ENCODE peak calls at places on chromosome 12, in six cellular contexts. P is PC-9, Z is fibroblast of the aortic adventitia, E is fibroblast of mammary gland, Y is spleen, Q is fibroblast of pulmonary artery. U is an unnamed sample.

GRCh38 chr12:76032043-76032981 is 736 bp upstream of the PHLDA1 start:
- DNase-seq in P (no peak), Z (peak), E (peak), Y (no peak), Q (peak), U (peak)

GRCh38 chr12:75322464-75322863 is 7.7 kb downstream of the CAPS2 start:
- DNase-seq in P (no peak), Z (peak), E (peak), Y (no peak), Q (peak), U (no peak)

GRCh38 chr12:98758331-98758730 is 113.2 kb downstream of the APAF1 start:
- DNase-seq in P (no peak), Z (peak), E (peak), Y (no peak), Q (peak), U (no peak)

GRCh38 chr12:95102916-95103671 is 29.7 kb upstream of the NR2C1 start:
- DNase-seq in P (peak), Z (peak), E (peak), Y (no peak), Q (peak), U (peak)

GRCh38 chr12:46964496-46965098 is 114.8 kb upstream of the PCED1B start:
- DNase-seq in P (peak), Z (peak), E (peak), Y (no peak), Q (peak), U (no peak)

GRCh38 chr12:6952121-6952859 is 1.1 kb downstream of the PTPN6 start:
- DNase-seq in P (no peak), Z (no peak), E (no peak), Y (peak), Q (no peak), U (no peak)

GRCh38 chr12:66813137-66813867 is 134.4 kb upstream of the GRIP1 start:
- DNase-seq in P (no peak), Z (no peak), E (no peak), Y (no peak), Q (no peak), U (no peak)

GRCh38 chr12:2138871-2139308 is 86.1 kb downstream of the CACNA1C start:
- DNase-seq in P (no peak), Z (no peak), E (no peak), Y (no peak), Q (no peak), U (no peak)

GRCh38 chr12:123905319-123905925 is 67.2 kb downstream of the CCDC92 start:
- DNase-seq in P (peak), Z (peak), E (peak), Y (no peak), Q (peak), U (peak)

GRCh38 chr12:124470806-124471205 is 96.6 kb downstream of the NCOR2 start:
- DNase-seq in P (no peak), Z (no peak), E (no peak), Y (no peak), Q (no peak), U (no peak)

GRCh38 chr12:59699408-59700144 is 103.7 kb downstream of the SLC16A7 start:
- DNase-seq in P (no peak), Z (peak), E (peak), Y (no peak), Q (peak), U (peak)

GRCh38 chr12:5309654-5310053 is 122.3 kb upstream of the NTF3 start:
- DNase-seq in P (no peak), Z (peak), E (no peak), Y (no peak), Q (no peak), U (no peak)

GRCh38 chr12:119627686-119628085 is 34.1 kb downstream of the TMEM233 start:
- DNase-seq in P (no peak), Z (no peak), E (no peak), Y (no peak), Q (no peak), U (no peak)

GRCh38 chr12:27246774-27247173 is 2.7 kb downstream of the STK38L start:
- DNase-seq in P (no peak), Z (peak), E (no peak), Y (no peak), Q (peak), U (no peak)

GRCh38 chr12:105067511-105068031 is 16.7 kb downstream of the ALDH1L2 start:
- DNase-seq in P (no peak), Z (peak), E (peak), Y (no peak), Q (no peak), U (no peak)

DNA sequence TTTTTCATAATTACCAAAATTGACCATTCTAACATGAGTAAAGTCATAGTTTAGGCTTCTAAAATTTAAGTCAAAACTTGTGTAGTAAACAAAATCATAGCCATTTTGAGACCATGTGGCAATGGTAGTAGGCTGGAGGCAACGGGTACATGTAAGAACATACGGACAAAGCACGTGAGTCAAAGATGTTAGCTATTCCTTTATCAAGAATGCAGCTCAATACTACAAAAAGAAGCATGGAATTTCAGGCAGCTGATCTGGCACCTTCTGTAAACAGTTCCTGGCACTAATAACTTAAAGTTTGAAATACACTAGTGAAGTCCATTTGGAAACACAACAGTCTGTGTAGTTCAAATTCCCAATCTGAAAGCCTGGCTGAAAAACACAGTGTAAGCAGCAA is 29.1 kb downstream of the MYF5 start:
- DNase-seq in P (no peak), Z (peak), E (peak), Y (no peak), Q (no peak), U (no peak)
- TF ChIP-seq CTCF in P (no peak), Z (no peak), E (no peak), Y (no peak), Q (no peak), U (no peak)

DNA sequence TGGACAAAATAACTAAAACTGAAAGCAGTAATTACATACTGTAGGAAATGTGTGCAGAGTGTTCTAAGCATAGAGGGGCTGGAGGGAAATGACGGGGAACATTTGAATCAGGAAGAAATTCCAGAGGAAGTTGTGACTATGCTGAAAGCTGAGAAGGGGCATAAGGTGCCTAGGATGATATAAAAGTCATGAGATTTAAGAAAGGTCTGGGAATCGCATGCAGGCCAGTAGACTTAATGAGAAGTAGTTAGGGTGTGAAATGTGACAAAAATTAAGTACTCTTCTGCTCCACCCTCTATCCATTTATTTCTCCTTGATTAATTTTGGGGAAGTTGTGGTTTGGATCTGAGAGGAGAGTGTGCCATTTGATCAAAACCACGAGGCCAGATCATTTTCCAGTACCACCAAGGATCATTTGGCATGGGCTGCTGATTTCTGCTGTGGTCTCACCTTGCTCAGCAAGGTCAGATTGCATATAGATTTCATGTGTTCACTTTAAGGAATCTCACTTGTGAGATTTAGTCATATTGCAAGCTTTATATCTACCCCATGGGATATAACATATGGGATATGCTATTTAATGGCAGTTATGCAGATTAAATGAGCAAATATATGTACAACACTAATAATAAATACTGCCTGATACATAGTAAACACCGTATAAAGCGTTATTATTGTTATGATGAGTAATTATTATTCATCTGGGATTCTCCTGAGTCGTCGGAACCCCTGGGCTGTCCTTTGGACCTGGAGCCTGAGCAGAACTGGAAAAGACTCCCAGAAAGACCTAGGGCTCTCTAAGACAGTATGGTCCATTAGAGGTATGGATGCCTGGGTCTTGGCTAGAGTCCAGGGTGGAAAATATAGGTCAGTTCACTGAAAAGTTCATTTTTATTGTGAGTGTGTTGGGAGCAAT is 72.3 kb downstream of the SRGAP1 start:
- DNase-seq in P (peak), Z (peak), E (peak), Y (no peak), Q (peak), U (no peak)
- H3K4me3 ChIP-seq in P (peak), Z (no peak), E (no peak), Y (no peak), Q (no peak), U (no peak)

DNA sequence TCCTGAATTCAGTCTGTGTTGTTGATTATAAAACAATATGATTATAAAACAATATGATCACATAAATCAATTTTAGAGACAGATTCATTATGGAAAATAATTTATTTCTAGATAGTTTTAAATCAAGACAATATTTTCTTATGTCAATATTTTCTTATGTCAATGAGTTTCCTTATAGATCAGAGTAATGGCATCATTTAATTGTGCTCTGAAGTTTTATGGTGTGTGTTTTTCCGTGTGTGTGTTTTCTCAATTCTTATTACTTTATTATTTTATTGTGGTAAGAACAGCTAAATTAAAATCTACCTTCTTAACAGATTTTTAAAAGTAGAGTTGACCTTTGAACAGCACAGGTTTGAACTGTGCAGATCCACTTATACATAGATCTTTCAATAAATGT is 105.3 kb upstream of the SLCO1B1 start:
- DNase-seq in P (no peak), Z (no peak), E (no peak), Y (no peak), Q (no peak), U (no peak)
- TF ChIP-seq CTCF in P (no peak), Z (no peak), E (no peak), Y (no peak), Q (no peak), U (no peak)

GRCh38 chr12:69756088-69756731 is 17.6 kb downstream of the RAB3IP start:
- DNase-seq in P (no peak), Z (no peak), E (no peak), Y (no peak), Q (no peak), U (no peak)
- H3K4me3 ChIP-seq in P (no peak), Z (no peak), E (no peak), Y (no peak), Q (no peak), U (no peak)

GRCh38 chr12:22978962-22979361 is 354.0 kb downstream of the ETNK1 start:
- DNase-seq in P (no peak), Z (peak), E (peak), Y (no peak), Q (peak), U (no peak)
- TF ChIP-seq CTCF in P (no peak), Z (peak), E (no peak), Y (no peak), Q (no peak), U (no peak)

GRCh38 chr12:106304001-106304421 is 1.5 kb downstream of the TCP11L2 start:
- DNase-seq in P (no peak), Z (no peak), E (peak), Y (no peak), Q (no peak), U (no peak)
- H3K4me3 ChIP-seq in P (peak), Z (peak), E (peak), Y (peak), Q (peak), U (no peak)